ENCODE peak calls at places on chromosomes 4 and X, in ten cellular contexts. One of them, this sample, is unnamed.

GRCh38 chr4:124958812-124959211 is 246.3 kb upstream of the ANKRD50 start:
- DNase-seq in activated CD4-positive, alpha-beta T cell treated with anti-CD3 and anti-CD28 coated beads for 36 hours: no peak
- DNase-seq in DND-41: no peak
- DNase-seq in neural crest cell: no peak
- DNase-seq in M059J: no peak
- DNase-seq in breast epithelium: no peak
- DNase-seq in naive thymus-derived CD4-positive, alpha-beta T cell: no peak
- DNase-seq in NT2/D1: no peak
- DNase-seq in frontal cortex: no peak
- DNase-seq in stimulated activated CD4-positive, alpha-beta T cell treated with anti-CD3 and anti-CD28 coated beads, TNF-alpha, amount 100 ng/mL, for 48 hours: no peak
- DNase-seq in this sample: no peak

GRCh38 chr4:101086801-101087586 is 260.3 kb downstream of the PPP3CA start:
- DNase-seq in stimulated activated CD4-positive, alpha-beta T cell treated with anti-CD3 and anti-CD28 coated beads, TNF-alpha, amount 100 ng/mL, for 48 hours: no peak
- DNase-seq in frontal cortex: no peak
- DNase-seq in activated CD4-positive, alpha-beta T cell treated with anti-CD3 and anti-CD28 coated beads for 36 hours: no peak
- DNase-seq in M059J: no peak
- DNase-seq in neural crest cell: no peak
- DNase-seq in breast epithelium: no peak
- DNase-seq in DND-41: no peak
- DNase-seq in naive thymus-derived CD4-positive, alpha-beta T cell: no peak
- DNase-seq in NT2/D1: no peak
- DNase-seq in this sample: no peak

GRCh38 chr4:30396772-30397475 is 323.2 kb upstream of the PCDH7 start:
- DNase-seq in DND-41: no peak
- DNase-seq in activated CD4-positive, alpha-beta T cell treated with anti-CD3 and anti-CD28 coated beads for 36 hours: no peak
- DNase-seq in frontal cortex: no peak
- DNase-seq in neural crest cell: no peak
- DNase-seq in NT2/D1: no peak
- DNase-seq in naive thymus-derived CD4-positive, alpha-beta T cell: no peak
- DNase-seq in breast epithelium: no peak
- DNase-seq in M059J: peak; percentile 25
- DNase-seq in stimulated activated CD4-positive, alpha-beta T cell treated with anti-CD3 and anti-CD28 coated beads, TNF-alpha, amount 100 ng/mL, for 48 hours: no peak
- DNase-seq in this sample: no peak

GRCh38 chr4:9893329-9894108 is 112.1 kb downstream of the DRD5 start:
- DNase-seq in DND-41: no peak
- DNase-seq in activated CD4-positive, alpha-beta T cell treated with anti-CD3 and anti-CD28 coated beads for 36 hours: no peak
- DNase-seq in frontal cortex: no peak
- DNase-seq in NT2/D1: no peak
- DNase-seq in breast epithelium: no peak
- DNase-seq in M059J: no peak
- DNase-seq in neural crest cell: no peak
- DNase-seq in naive thymus-derived CD4-positive, alpha-beta T cell: no peak
- DNase-seq in stimulated activated CD4-positive, alpha-beta T cell treated with anti-CD3 and anti-CD28 coated beads, TNF-alpha, amount 100 ng/mL, for 48 hours: no peak
- DNase-seq in this sample: no peak

GRCh38 chrX:71627588-71628404 is 9.5 kb upstream of the CXCR3 start:
- DNase-seq in frontal cortex: no peak
- DNase-seq in naive thymus-derived CD4-positive, alpha-beta T cell: no peak
- DNase-seq in breast epithelium: no peak
- DNase-seq in NT2/D1: no peak
- DNase-seq in neural crest cell: no peak
- DNase-seq in stimulated activated CD4-positive, alpha-beta T cell treated with anti-CD3 and anti-CD28 coated beads, TNF-alpha, amount 100 ng/mL, for 48 hours: no peak
- DNase-seq in activated CD4-positive, alpha-beta T cell treated with anti-CD3 and anti-CD28 coated beads for 36 hours: no peak
- DNase-seq in M059J: no peak
- DNase-seq in DND-41: no peak
- DNase-seq in this sample: no peak

GRCh38 chr4:181030961-181031360 is 1212.2 kb upstream of the TENM3 start:
- DNase-seq in naive thymus-derived CD4-positive, alpha-beta T cell: no peak
- DNase-seq in M059J: peak; percentile 65
- DNase-seq in activated CD4-positive, alpha-beta T cell treated with anti-CD3 and anti-CD28 coated beads for 36 hours: no peak
- DNase-seq in breast epithelium: no peak
- DNase-seq in stimulated activated CD4-positive, alpha-beta T cell treated with anti-CD3 and anti-CD28 coated beads, TNF-alpha, amount 100 ng/mL, for 48 hours: no peak
- DNase-seq in NT2/D1: no peak
- DNase-seq in DND-41: no peak
- DNase-seq in frontal cortex: no peak
- DNase-seq in neural crest cell: no peak
- DNase-seq in this sample: no peak

GRCh38 chrX:153767674-153768055 is 3.6 kb downstream of the PLXNB3 start:
- DNase-seq in M059J: no peak
- DNase-seq in naive thymus-derived CD4-positive, alpha-beta T cell: no peak
- DNase-seq in frontal cortex: no peak
- DNase-seq in NT2/D1: no peak
- DNase-seq in stimulated activated CD4-positive, alpha-beta T cell treated with anti-CD3 and anti-CD28 coated beads, TNF-alpha, amount 100 ng/mL, for 48 hours: no peak
- DNase-seq in breast epithelium: no peak
- DNase-seq in DND-41: no peak
- DNase-seq in neural crest cell: no peak
- DNase-seq in activated CD4-positive, alpha-beta T cell treated with anti-CD3 and anti-CD28 coated beads for 36 hours: no peak
- DNase-seq in this sample: no peak

GRCh38 chr4:86856896-86857295 is 7.7 kb upstream of the SLC10A6 start:
- DNase-seq in frontal cortex: no peak
- DNase-seq in DND-41: no peak
- DNase-seq in activated CD4-positive, alpha-beta T cell treated with anti-CD3 and anti-CD28 coated beads for 36 hours: no peak
- DNase-seq in stimulated activated CD4-positive, alpha-beta T cell treated with anti-CD3 and anti-CD28 coated beads, TNF-alpha, amount 100 ng/mL, for 48 hours: no peak
- DNase-seq in naive thymus-derived CD4-positive, alpha-beta T cell: no peak
- DNase-seq in breast epithelium: no peak
- DNase-seq in M059J: no peak
- DNase-seq in neural crest cell: no peak
- DNase-seq in NT2/D1: no peak
- DNase-seq in this sample: no peak

This sample was measured in HCT116.